ENCODE peak calls at places on chromosomes 4 and X, in six cellular contexts. L, G, T, M, K and Z are unnamed samples.

GRCh38 chrX:1434871-1435240 is 17.9 kb downstream of the ASMTL start:
- DNase-seq in G (no peak), M (no peak), K (no peak), L (no peak), T (no peak), Z (no peak)

GRCh38 chr4:129176864-129177263 is 80.9 kb downstream of the C4orf33 start:
- DNase-seq in L (no peak), K (no peak), T (no peak), G (no peak), M (no peak), Z (no peak)

GRCh38 chrX:103253608-103254007 is 1.3 kb downstream of the TCEAL8 start:
- DNase-seq in L (no peak), T (peak), M (no peak), G (no peak), K (no peak), Z (no peak)

GRCh38 chr4:112895785-112896184 is 153.7 kb upstream of the ANK2 start:
- DNase-seq in M (no peak), K (peak), T (peak), L (no peak), G (no peak), Z (no peak)

GRCh38 chr4:3285558-3286334 is 7.1 kb upstream of the RGS12 start:
- DNase-seq in M (no peak), T (no peak), G (peak), L (no peak), K (peak), Z (no peak)

GRCh38 chr4:142846729-142847606 is 867 bp upstream of the INPP4B start:
- DNase-seq in L (peak), T (peak), K (peak), M (peak), G (peak), Z (peak)

GRCh38 chr4:125316781-125317525 is 2.2 kb downstream of the FAT4 start:
- DNase-seq in M (no peak), T (peak), K (peak), L (no peak), G (no peak), Z (peak)

GRCh38 chrX:31633349-31633748 is 561.5 kb upstream of the FTHL17 start:
- DNase-seq in M (no peak), L (no peak), G (no peak), K (no peak), T (no peak), Z (no peak)

GRCh38 chr4:72971572-72971971 is 97.9 kb downstream of the COX18 start:
- DNase-seq in L (no peak), K (peak), T (no peak), G (peak), M (no peak), Z (no peak)

GRCh38 chrX:101803451-101803850 is 128.4 kb downstream of the ZMAT1 start:
- DNase-seq in K (peak), G (no peak), T (peak), L (no peak), M (no peak), Z (no peak)

GRCh38 chr4:67712000-67712625 is 11.2 kb upstream of the UBA6 start:
- DNase-seq in K (no peak), M (no peak), T (peak), G (no peak), L (no peak), Z (no peak)

GRCh38 chr4:183288955-183289354 is 31.1 kb downstream of the CLDN22 start:
- DNase-seq in L (no peak), G (no peak), T (no peak), K (no peak), M (no peak), Z (no peak)
- TF ChIP-seq CTCF in L (peak), G (no peak), T (peak), K (no peak), M (no peak), Z (no peak)

GRCh38 chr4:74056114-74056857 is 17.8 kb upstream of the CXCL3 start:
- DNase-seq in G (peak), K (peak), T (no peak), M (no peak), L (peak), Z (no peak)
- TF ChIP-seq CTCF in G (no peak), K (no peak), T (peak), M (no peak), L (peak), Z (no peak)

DNA sequence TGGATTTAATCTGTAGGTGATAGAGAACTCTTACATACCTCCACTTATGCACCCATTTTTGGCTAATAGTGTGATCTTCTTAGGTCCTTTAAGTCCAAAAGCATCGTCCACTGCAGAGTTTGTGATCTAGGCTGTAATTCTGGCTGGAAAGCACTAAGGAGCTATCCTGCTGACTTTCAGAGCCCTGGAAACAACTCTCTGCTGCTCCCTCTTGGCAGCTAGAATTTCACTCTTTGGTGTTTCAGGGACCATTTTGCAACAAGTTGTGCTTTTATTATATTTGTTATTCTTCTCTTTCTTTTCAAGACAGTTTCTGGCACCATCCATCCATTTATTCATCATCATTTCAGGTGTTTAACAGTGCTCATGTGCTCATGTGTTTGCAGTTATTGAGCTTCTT is 130.0 kb downstream of the RBM46 start:
- DNase-seq in T (peak), L (no peak), M (no peak), G (no peak), K (peak), Z (no peak)
- TF ChIP-seq CTCF in T (peak), L (no peak), M (no peak), G (no peak), K (peak), Z (no peak)

DNA sequence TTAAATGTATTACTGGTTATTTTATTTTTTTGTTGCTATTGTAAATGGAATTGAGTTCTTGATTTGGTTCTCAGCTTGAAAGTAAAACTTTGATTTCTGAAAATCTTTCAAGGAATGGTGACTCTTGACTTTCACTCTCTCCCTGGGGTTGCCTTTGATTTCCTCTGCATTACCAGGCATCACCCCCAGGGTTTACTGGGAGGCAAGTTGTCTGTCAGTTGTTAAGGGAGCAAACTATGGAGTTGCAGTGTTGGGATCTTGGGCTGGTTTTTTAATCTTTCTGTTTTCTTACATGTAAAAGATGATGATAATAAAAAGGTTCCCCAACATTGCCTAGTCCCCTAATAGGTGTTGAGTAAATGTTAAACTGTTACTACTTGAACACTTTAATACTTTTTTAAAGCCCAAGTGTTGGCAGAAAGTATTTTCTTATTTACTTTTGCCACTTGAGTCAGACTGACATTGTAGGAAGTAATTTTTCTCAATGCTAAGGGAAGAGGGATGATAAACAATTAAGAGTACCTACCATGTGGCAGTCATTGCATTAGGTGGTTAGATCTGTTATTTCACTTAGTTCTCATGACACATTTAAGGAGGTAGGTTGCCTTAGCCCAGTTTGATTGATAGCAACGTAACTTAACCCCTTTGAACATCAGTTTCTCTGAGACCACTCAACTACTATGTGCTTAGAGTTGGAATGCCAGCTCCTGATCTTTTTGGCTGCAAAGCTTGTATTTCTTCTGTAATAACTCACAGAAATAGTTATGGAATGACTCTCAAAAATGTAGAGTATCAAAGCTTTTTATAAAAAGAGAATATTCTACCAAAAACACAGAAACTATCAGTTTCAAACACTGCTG is 67.1 kb downstream of the DCLK2 start:
- DNase-seq in T (peak), M (no peak), L (no peak), K (no peak), G (no peak), Z (no peak)
- TF ChIP-seq CTCF in T (peak), M (no peak), L (peak), K (peak), G (no peak), Z (no peak)

DNA sequence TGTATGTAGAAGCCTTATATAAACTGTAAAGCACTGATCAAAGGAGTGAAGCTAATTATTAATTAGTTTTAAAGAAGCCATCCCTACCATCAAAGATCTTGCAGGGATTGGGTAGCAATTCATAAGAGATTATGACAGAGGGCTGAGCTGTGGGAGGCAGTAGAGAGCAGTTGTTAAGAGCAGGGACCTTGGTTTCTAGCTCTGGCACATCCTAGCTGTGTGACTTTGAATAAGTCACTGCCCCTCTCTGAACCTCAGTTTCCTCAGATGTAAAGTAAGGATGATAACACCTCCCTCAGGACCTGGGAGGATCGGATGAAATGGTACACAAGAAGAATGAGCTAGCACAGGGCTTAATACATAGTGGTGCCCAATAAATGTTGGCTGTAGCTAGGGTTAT is 45.4 kb downstream of the APLN start:
- DNase-seq in M (no peak), T (no peak), L (no peak), K (no peak), G (no peak), Z (no peak)
- TF ChIP-seq CTCF in M (peak), T (peak), L (no peak), K (no peak), G (no peak), Z (no peak)

GRCh38 chrX:74421181-74422028 is at the start of gene SLC16A2:
- DNase-seq in T (peak), L (no peak), K (peak), M (no peak), G (peak), Z (peak)

GRCh38 chrX:74423289-74423985 is 2.1 kb downstream of the SLC16A2 start:
- DNase-seq in K (no peak), L (no peak), G (no peak), M (no peak), T (no peak), Z (no peak)

GRCh38 chrX:74420194-74421035 is 878 bp upstream of the SLC16A2 start:
- DNase-seq in K (peak), T (peak), L (no peak), M (no peak), G (peak), Z (no peak)

GRCh38 chrX:74422029-74422352 is 698 bp downstream of the SLC16A2 start:
- DNase-seq in K (no peak), L (no peak), G (no peak), T (no peak), M (no peak), Z (no peak)

GRCh38 chrX:74422576-74423288 is 1.4 kb downstream of the SLC16A2 start:
- DNase-seq in G (peak), M (no peak), L (no peak), T (peak), K (peak), Z (peak)
- TF ChIP-seq CTCF in G (no peak), M (no peak), L (no peak), T (peak), K (peak), Z (no peak)

DNA sequence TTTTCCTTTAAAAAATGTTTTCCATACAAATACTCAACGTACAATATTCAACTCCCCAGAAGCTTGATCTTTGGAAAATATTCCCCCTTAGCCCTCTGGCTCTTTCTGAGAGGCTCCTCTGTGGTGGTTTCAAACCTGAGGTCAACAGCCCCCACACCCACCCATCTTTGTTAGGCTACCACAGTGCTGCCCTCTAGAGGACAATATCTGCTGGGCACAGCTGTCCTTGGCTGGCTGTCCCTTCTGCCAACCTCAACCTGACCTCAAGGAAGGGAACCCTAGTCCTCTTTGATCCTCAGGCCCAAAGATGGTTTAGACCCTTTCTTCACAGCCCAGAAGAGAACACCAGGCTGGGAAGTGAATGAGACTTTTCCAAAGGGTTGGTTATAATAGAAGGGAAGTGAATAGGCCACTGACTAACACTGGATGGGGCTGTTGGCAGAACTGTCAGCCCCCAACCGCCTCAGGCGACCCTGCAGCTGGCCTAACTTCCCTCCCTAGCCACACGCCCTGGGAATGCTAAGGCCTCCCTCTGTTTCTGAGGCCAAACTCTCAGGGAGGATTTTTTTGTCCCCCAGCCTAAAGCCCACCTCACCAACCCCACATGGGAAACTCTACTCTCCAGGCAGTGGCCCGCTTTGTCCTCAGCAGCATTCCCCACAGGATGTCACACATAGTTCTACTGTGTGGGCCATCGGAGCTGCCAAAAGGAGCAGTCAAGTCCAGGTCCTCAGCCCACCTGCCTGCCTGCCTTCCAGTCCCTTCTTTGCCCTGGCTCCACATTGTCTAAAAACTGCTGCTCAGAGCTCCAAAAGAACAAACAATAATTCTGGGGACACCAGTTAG is 34.3 kb downstream of the NYX start:
- DNase-seq in T (peak), L (peak), K (no peak), M (peak), G (no peak), Z (peak)
- TF ChIP-seq CTCF in T (peak), L (peak), K (no peak), M (peak), G (no peak), Z (peak)

DNA sequence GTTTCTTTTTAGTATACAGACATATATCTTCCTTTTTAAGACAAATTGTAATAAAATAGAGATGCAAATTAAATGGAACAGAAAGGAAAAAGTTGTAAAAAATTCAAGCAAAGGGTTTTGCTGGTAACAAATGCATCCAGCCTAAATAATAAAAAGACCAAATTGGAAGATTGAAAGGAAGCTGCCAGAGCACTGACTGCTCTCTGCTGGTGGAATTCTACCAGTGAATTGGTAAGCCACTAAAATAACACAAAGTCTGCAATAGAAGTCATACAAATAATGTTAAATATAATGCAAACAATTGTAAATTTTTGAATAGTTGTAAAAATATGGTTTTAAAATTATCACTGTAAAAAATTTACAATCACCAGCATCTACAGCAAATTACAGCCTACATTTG is 1322.3 kb downstream of the PCDH7 start:
- DNase-seq in T (no peak), K (no peak), L (no peak), G (no peak), M (no peak), Z (no peak)
- TF ChIP-seq CTCF in T (peak), K (peak), L (no peak), G (no peak), M (no peak), Z (no peak)